ENCODE peak calls at places on chromosomes 2 and 18, in four cellular contexts. L is A549; F is stomach; X is CD8-positive, alpha-beta T cell. T is an unnamed sample. For H3K4me1, the result is how much of the 10 kb centered on the place peaks cover.

GRCh38 chr18:29074147-29074546 is 897.2 kb upstream of the CDH2 start:
- DNase-seq in F (no peak), L (no peak), X (no peak), T (no peak)

GRCh38 chr2:106070181-106070580 is 123.9 kb downstream of the UXS1 start:
- DNase-seq in F (no peak), L (no peak), X (no peak), T (no peak)

GRCh38 chr2:64769392-64770044 is 115.8 kb upstream of the SERTAD2 start:
- DNase-seq in L (peak), F (no peak), X (no peak), T (no peak)

GRCh38 chr2:10404324-10405143 is 43.6 kb downstream of the ODC1 start:
- DNase-seq in L (no peak), F (no peak), X (no peak), T (no peak)

GRCh38 chr2:240564571-240565266 is 3.6 kb upstream of the RNPEPL1 start:
- DNase-seq in X (no peak), F (no peak), L (peak), T (no peak)

GRCh38 chr2:7992612-7993596 is 689.0 kb upstream of the ID2 start:
- DNase-seq in L (no peak), X (no peak), F (no peak), T (no peak)

GRCh38 chr2:237922641-237923361 is 44.0 kb upstream of the UBE2F start:
- DNase-seq in X (no peak), F (no peak), L (no peak), T (no peak)

GRCh38 chr2:230220347-230220969 is 674 bp upstream of the SP110 start:
- DNase-seq in F (no peak), X (no peak), L (no peak), T (no peak)

DNA sequence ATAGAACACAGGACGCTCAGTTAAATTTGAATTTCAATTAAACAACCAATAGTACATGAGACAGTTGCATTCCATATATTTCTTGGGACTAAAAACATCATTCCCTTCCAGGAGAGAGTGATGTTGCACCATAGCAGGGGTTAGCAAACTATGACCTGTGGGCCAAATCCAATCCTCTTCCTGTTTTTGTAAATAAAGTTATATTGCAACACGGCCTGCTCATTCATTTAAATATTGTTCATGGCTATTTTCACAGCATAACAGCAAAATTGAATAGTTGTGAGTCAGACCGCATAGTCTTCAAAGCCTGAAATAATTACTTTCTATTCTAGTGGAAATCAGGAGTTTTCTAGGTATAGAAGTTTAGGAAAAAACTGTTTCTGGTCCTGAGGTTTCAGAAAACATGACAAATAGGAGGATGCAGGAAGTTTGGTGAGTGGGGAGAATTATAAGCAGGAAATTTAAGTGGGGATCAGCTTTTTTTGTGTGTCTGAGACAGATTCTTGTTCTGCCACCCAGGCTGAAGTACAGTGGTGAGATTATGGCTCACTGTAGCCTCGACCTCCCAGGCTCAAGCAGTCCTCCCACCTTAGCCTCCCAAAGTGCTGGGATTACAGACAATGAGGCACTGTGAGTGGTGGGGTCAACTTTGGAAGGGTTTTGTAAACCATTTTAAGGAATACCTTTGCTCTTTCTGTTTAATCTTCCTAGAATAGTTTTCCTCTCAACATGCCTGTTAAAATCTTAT is 131.5 kb downstream of the SOCS6 start:
- DNase-seq in F (no peak), L (peak), X (no peak), T (no peak)
- H3K4me1 ChIP-seq in F (half or more), L (half or more), X (under half), T (under half)

GRCh38 chr2:173028141-173028540 is 47.5 kb upstream of the MAP3K20 start:
- DNase-seq in X (no peak), F (no peak), L (no peak), T (no peak)

GRCh38 chr2:173027181-173028128 is 48.2 kb upstream of the MAP3K20 start:
- DNase-seq in F (peak), L (peak), X (peak), T (peak)

GRCh38 chr2:173030541-173031485 is 44.8 kb upstream of the MAP3K20 start:
- DNase-seq in F (no peak), L (no peak), X (no peak), T (no peak)

GRCh38 chr2:173032032-173032431 is 43.6 kb upstream of the MAP3K20 start:
- DNase-seq in L (no peak), X (no peak), F (no peak), T (no peak)

DNA sequence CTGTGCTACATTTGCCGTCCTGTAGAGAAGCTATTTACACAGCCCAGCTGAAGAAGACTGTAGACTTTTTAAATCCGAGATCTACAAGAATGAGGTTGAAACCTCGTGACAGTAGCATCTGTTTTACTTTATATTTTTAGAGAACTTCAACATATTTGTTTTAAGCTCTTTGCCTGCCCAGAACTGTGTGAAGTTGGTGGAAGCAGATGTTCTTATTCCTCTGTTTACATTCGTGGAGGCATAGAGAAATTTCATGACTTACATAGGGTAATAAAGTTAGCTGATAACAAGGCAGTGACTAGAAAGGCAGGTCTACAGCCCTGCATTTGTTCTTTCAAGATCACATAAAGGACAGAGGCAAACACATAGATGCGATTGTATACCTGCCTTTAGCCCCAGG is 47.0 kb upstream of the MAP3K20 start:
- DNase-seq in F (no peak), X (no peak), L (no peak), T (no peak)
- H3K27ac ChIP-seq in F (peak), X (no peak), L (peak), T (peak)

GRCh38 chr2:85259101-85259590 is 68.6 kb downstream of the TGOLN2 start:
- DNase-seq in X (no peak), L (no peak), F (no peak), T (no peak)

GRCh38 chr2:85257359-85258193 is 70.2 kb downstream of the TGOLN2 start:
- DNase-seq in F (no peak), X (no peak), L (no peak), T (no peak)

GRCh38 chr2:85263591-85263990 is 64.2 kb downstream of the TGOLN2 start:
- DNase-seq in L (no peak), F (no peak), X (no peak), T (no peak)

GRCh38 chr2:85258194-85258605 is 69.6 kb downstream of the TGOLN2 start:
- DNase-seq in F (no peak), X (no peak), L (no peak), T (no peak)

GRCh38 chr2:85259865-85260264 is 67.9 kb downstream of the TGOLN2 start:
- DNase-seq in L (no peak), F (no peak), X (no peak), T (no peak)
- H3K4me1 ChIP-seq in L (under half), F (half or more), X (under half), T (half or more)

GRCh38 chr18:13394794-13395193 is 176.2 kb downstream of the LDLRAD4 start:
- DNase-seq in F (no peak), L (no peak), X (peak), T (no peak)

GRCh38 chr18:13393338-13393737 is 174.8 kb downstream of the LDLRAD4 start:
- DNase-seq in F (no peak), X (peak), L (no peak), T (no peak)

GRCh38 chr18:13397504-13398163 is 179.1 kb downstream of the LDLRAD4 start:
- DNase-seq in L (no peak), F (no peak), X (peak), T (no peak)

GRCh38 chr18:13392899-13393298 is 174.3 kb downstream of the LDLRAD4 start:
- DNase-seq in X (peak), L (no peak), F (no peak), T (no peak)

GRCh38 chr18:13395577-13395976 is 177.0 kb downstream of the LDLRAD4 start:
- DNase-seq in X (no peak), L (no peak), F (no peak), T (no peak)
- H3K27ac ChIP-seq in X (no peak), L (no peak), F (no peak), T (no peak)

GRCh38 chr2:131366643-131367042 is 2.7 kb upstream of the RAB6D start:
- DNase-seq in X (no peak), L (no peak), F (no peak), T (no peak)

GRCh38 chr2:131369954-131370353 is 6.0 kb upstream of the RAB6D start:
- DNase-seq in X (no peak), F (no peak), L (no peak), T (no peak)

GRCh38 chr2:131367352-131367751 is 3.4 kb upstream of the RAB6D start:
- DNase-seq in F (no peak), X (no peak), L (no peak), T (no peak)

DNA sequence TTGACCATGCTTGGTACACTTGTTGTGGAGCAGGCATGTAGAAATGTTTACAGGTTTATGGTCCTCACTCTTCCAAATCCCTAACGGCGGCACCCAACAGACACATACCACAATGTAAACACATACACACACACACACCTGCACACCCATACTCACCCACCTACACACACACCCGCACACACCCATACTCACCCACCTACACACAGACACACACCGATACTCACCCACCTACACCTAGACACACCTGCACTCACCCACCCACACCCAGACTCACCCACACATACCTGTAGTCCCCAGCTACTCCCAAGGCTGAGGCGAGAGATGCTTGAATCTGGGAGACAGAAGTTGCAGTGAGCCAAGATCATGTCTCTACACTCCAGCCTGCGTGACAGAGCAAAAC is 1.5 kb upstream of the RAB6D start:
- DNase-seq in X (no peak), F (no peak), L (no peak), T (no peak)
- H3K4me1 ChIP-seq in X (under half), F (under half), L (under half), T (under half)

DNA sequence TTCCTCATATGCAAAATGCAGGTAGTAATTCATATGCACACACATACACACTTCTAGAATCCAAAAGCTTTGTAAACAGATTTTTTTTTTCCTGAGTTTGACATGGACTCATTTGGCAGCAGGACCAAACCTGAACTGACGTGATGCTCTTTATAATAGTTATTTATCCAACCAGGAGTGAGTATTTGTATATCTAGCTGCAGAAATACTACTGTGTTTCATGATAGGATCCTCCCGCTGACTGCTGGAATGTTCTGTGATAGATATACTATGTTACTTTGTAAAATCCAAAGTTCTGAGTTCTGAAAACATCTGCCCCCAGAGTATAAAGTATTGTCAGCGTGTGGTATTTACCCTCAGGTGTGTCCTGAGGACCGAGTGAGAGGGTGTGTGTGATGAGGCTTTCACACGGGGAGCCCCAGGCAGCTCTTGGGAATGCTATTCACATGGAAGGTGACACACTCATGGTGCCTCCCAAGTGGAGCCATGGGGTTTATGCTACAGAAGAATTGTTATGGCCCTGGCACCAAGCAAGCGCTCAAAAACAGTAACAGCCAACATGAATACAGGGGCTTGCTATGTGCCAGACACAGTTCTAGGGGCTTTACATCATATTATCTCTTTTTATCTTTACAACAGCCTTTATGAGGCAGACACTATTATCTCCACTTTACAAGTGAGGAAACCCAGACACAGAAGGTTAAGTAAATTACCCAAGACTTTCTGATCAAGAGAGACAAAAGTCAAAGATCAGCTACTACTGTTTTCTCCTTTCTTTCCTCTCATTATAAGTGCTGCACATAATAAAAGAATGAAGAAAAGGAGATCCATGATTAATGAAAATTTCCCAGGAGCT is 16.7 kb upstream of the TXNDC2 start:
- DNase-seq in F (no peak), L (no peak), X (no peak), T (no peak)
- H3K27ac ChIP-seq in F (no peak), L (peak), X (no peak), T (no peak)

GRCh38 chr2:120976501-120977307 is 241.0 kb downstream of the GLI2 start:
- DNase-seq in X (no peak), F (no peak), L (no peak), T (no peak)
- H3K4me1 ChIP-seq in X (under half), F (under half), L (under half), T (under half)

GRCh38 chr18:46720521-46720920 is 36.3 kb downstream of the ST8SIA5 start:
- DNase-seq in L (no peak), F (no peak), X (no peak), T (no peak)

GRCh38 chr18:46719388-46719787 is 37.5 kb downstream of the ST8SIA5 start:
- DNase-seq in F (no peak), L (no peak), X (no peak), T (no peak)

GRCh38 chr18:46720092-46720491 is 36.8 kb downstream of the ST8SIA5 start:
- DNase-seq in F (no peak), L (no peak), X (no peak), T (no peak)

GRCh38 chr18:46716827-46717226 is 40.0 kb downstream of the ST8SIA5 start:
- DNase-seq in F (no peak), X (no peak), L (no peak), T (no peak)

GRCh38 chr18:46718501-46719341 is 38.1 kb downstream of the ST8SIA5 start:
- DNase-seq in F (no peak), X (no peak), L (peak), T (no peak)
- H3K27ac ChIP-seq in F (no peak), X (no peak), L (no peak), T (peak)

GRCh38 chr2:59312967-59313943 is 1072.1 kb upstream of the FANCL start:
- DNase-seq in L (no peak), F (no peak), X (no peak), T (no peak)
- H3K4me1 ChIP-seq in L (under half), F (under half), X (under half), T (under half)

DNA sequence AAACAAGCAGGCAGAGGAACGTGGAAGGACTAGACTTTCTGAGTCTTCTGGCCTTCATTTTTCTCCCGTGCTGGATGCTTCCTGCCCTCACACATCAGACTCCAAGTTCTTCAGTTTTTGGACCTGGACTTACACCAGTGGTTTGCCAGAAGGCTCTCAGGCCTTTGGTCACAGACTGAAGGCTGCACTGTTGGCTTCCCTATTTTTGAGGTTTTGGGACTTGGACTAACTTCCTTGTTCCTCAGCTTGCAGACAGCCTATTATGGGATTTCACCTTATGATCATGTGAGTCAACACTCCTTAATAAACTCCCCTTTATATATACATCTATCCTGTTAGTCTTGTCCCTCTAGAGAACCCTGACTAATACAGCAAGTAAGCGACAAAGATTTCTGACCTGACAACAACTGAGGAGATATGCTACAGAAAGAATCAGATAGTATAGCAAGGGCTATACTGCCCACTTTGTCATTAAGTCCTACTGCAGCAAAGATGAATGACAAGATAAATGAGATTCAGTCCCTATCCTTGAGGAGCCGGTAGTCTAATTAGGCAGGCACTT is 7.2 kb downstream of the CDC42EP3 start:
- DNase-seq in F (no peak), L (no peak), X (no peak), T (no peak)
- H3K27ac ChIP-seq in F (no peak), L (no peak), X (no peak), T (peak)

T was measured in left ventricle myocardium inferior.